ENCODE peak calls at places on chromosome 14, in nine cellular contexts. P, L, E, O, K, B, D, X and G are unnamed samples.

GRCh38 chr14:99983251-99984012 is 81.8 kb upstream of the EVL start:
- DNase-seq in O (no peak), X (no peak), E (no peak), D (no peak), K (no peak), P (no peak), L (no peak), B (no peak), G (no peak)

GRCh38 chr14:100143934-100144333 is 15.5 kb downstream of the DEGS2 start:
- DNase-seq in X (no peak), P (no peak), B (no peak), E (no peak), O (no peak), D (no peak), L (no peak), K (no peak), G (no peak)

GRCh38 chr14:74861734-74862090 is 14.2 kb downstream of the PROX2 start:
- DNase-seq in D (no peak), E (no peak), P (no peak), B (no peak), K (no peak), L (no peak), X (no peak), O (no peak), G (no peak)

GRCh38 chr14:93132472-93133065 is 16.8 kb upstream of the ITPK1 start:
- DNase-seq in B (peak), E (no peak), X (no peak), O (peak), D (peak), L (peak), K (peak), P (no peak), G (peak)

GRCh38 chr14:105227346-105227745 is 21.0 kb upstream of the BTBD6 start:
- DNase-seq in X (no peak), O (no peak), E (no peak), L (no peak), K (no peak), D (no peak), P (no peak), B (no peak), G (no peak)

GRCh38 chr14:99266181-99267178 is 5.5 kb downstream of the BCL11B start:
- DNase-seq in L (peak), P (peak), X (peak), K (peak), D (peak), O (peak), E (peak), B (peak), G (peak)

GRCh38 chr14:69666698-69667211 is 55.4 kb downstream of the SUSD6 start:
- DNase-seq in E (no peak), X (no peak), P (no peak), B (no peak), K (no peak), L (peak), D (no peak), O (no peak), G (no peak)

GRCh38 chr14:106508216-106508615 is 981.8 kb downstream of the TMEM121 start:
- DNase-seq in L (no peak), P (no peak), K (no peak), X (no peak), E (no peak), O (no peak), B (no peak), D (no peak), G (no peak)

GRCh38 chr14:91606851-91607250 is 96.7 kb upstream of the PPP4R3A start:
- DNase-seq in E (no peak), O (no peak), D (no peak), X (no peak), K (no peak), B (no peak), P (no peak), L (no peak), G (no peak)

GRCh38 chr14:43896044-43896443 is 611.0 kb downstream of the FSCB start:
- DNase-seq in O (no peak), X (no peak), L (no peak), P (no peak), K (no peak), D (no peak), B (no peak), E (no peak), G (no peak)

GRCh38 chr14:24379907-24380746 is 12.1 kb downstream of the NFATC4 start:
- DNase-seq in P (no peak), L (no peak), D (no peak), B (no peak), X (no peak), O (no peak), K (no peak), E (no peak), G (no peak)

GRCh38 chr14:64200170-64200569 is 94.0 kb downstream of the ESR2 start:
- DNase-seq in L (no peak), P (no peak), O (peak), D (no peak), X (no peak), E (no peak), K (no peak), B (no peak), G (peak)